ENCODE peak calls at places on chromosomes 4 and X, in five cellular contexts. C, A, O, Z and Q are unnamed samples.
A peak's percentile ranks its signal among the peaks of the same experiment; 100 is the strongest.

GRCh38 chr4:185004562-185005208 is 13.6 kb upstream of the HELT start:
- DNase-seq in C (no peak), O (no peak), A (peak; percentile 27), Z (no peak), Q (peak; percentile 58)

GRCh38 chr4:185265942-185266341 is 56.5 kb downstream of the SNX25 start:
- DNase-seq in C (no peak), O (no peak), A (no peak), Z (no peak), Q (no peak)

GRCh38 chr4:112145820-112146813 is 863 bp downstream of the FAM241A start:
- DNase-seq in O (peak; percentile 68), A (peak; percentile 47), Z (peak; percentile 56), C (peak; percentile 33), Q (peak; percentile 39)

GRCh38 chrX:85828771-85829170 is 218.6 kb downstream of the CHM start:
- DNase-seq in C (no peak), O (no peak), A (no peak), Z (no peak), Q (no peak)

GRCh38 chr4:14985843-14986242 is 16.4 kb upstream of the CPEB2 start:
- DNase-seq in C (no peak), A (no peak), O (no peak), Z (no peak), Q (no peak)

GRCh38 chr4:25131925-25132324 is 28.3 kb downstream of the SEPSECS start:
- DNase-seq in C (no peak), A (no peak), Z (no peak), O (no peak), Q (no peak)

GRCh38 chr4:62912531-62912930 is 1496.7 kb downstream of the TECRL start:
- DNase-seq in A (no peak), Z (no peak), C (no peak), O (no peak), Q (no peak)

GRCh38 chrX:153768311-153769157 is 4.5 kb downstream of the PLXNB3 start:
- DNase-seq in Z (no peak), A (peak; percentile 18), O (peak; percentile 27), C (no peak), Q (no peak)

GRCh38 chr4:165454426-165454825 is 75.6 kb downstream of the CPE start:
- DNase-seq in Z (no peak), A (no peak), O (no peak), C (no peak), Q (no peak)

GRCh38 chr4:147550626-147551250 is 66.5 kb upstream of the TMEM184C start:
- DNase-seq in Z (no peak), A (no peak), C (no peak), O (no peak), Q (no peak)

GRCh38 chrX:24427747-24428019 is 37.4 kb upstream of the PDK3 start:
- DNase-seq in Z (no peak), O (no peak), A (no peak), C (no peak), Q (no peak)

GRCh38 chr4:5389756-5390155 is 318.6 kb downstream of the EVC2 start:
- DNase-seq in A (no peak), O (no peak), C (no peak), Z (no peak), Q (no peak)

GRCh38 chr4:121484633-121485032 is 103.8 kb upstream of the QRFPR start:
- DNase-seq in O (no peak), Z (no peak), A (no peak), C (no peak), Q (no peak)

GRCh38 chrX:70046978-70047377 is 2.8 kb downstream of the AWAT2 start:
- DNase-seq in O (no peak), A (no peak), Z (no peak), C (no peak), Q (no peak)

GRCh38 chr4:81405900-81406401 is 65.8 kb downstream of the RASGEF1B start:
- DNase-seq in O (no peak), Z (no peak), C (no peak), A (no peak), Q (no peak)

GRCh38 chrX:154540897-154541535 is 5.6 kb downstream of the G6PD start:
- DNase-seq in Z (no peak), C (no peak), O (no peak), A (no peak), Q (peak; percentile 78)

GRCh38 chr4:41865306-41865980 is 69.8 kb upstream of the TMEM33 start:
- DNase-seq in Z (no peak), C (no peak), A (peak; percentile 48), O (no peak), Q (no peak)

GRCh38 chrX:116009871-116010710 is 160.5 kb upstream of the AGTR2 start:
- DNase-seq in A (no peak), O (no peak), Z (no peak), C (peak; percentile 28), Q (no peak)

GRCh38 chrX:132488092-132488749 is 617 bp downstream of the MBNL3 start:
- DNase-seq in A (no peak), Z (no peak), O (no peak), C (no peak), Q (no peak)

GRCh38 chr4:42865572-42866189 is 26.8 kb upstream of the GRXCR1 start:
- DNase-seq in C (no peak), A (no peak), Z (no peak), O (no peak), Q (no peak)

GRCh38 chr4:33171873-33172550 is 2451.8 kb downstream of the PCDH7 start:
- DNase-seq in O (no peak), Z (no peak), A (no peak), C (no peak), Q (no peak)